ENCODE peak calls at places on chromosomes 13 and 19, in nine cellular contexts. V is IMR-90, J is brain pericyte, R is Kasumi-1, X is ACHN, P is ovary, I is mucosa of descending colon, K is EH, S is caudate nucleus. G is an unnamed sample.

GRCh38 chr19:2798158-2798685 is 12.9 kb downstream of the THOP1 start:
- DNase-seq in V (no peak), J (no peak), R (no peak), X (no peak), P (no peak), I (no peak), K (no peak), S (no peak), G (no peak)

GRCh38 chr19:9054768-9055167 is 32.1 kb upstream of the OR1M1 start:
- DNase-seq in V (no peak), J (no peak), R (no peak), X (no peak), P (no peak), I (no peak), K (no peak), S (no peak), G (no peak)

GRCh38 chr13:110641055-110642015 is 26.0 kb downstream of the NAXD start:
- DNase-seq in V (peak; percentile 53), J (no peak), R (no peak), X (no peak), P (peak; percentile 77), I (no peak), K (no peak), S (no peak), G (no peak)

GRCh38 chr13:92994056-92994455 is 232.6 kb upstream of the GPC6 start:
- DNase-seq in V (peak; percentile 78), J (peak; percentile 24), R (no peak), X (no peak), P (no peak), I (no peak), K (no peak), S (no peak), G (no peak)

GRCh38 chr13:46665243-46665629 is 112.3 kb downstream of the LRCH1 start:
- DNase-seq in V (no peak), J (no peak), R (no peak), X (no peak), P (no peak), I (no peak), K (peak; percentile 30), S (no peak), G (no peak)

GRCh38 chr19:19591133-19591825 is 27.2 kb downstream of the PBX4 start:
- DNase-seq in V (peak; percentile 99), J (peak; percentile 44), R (peak; percentile 87), X (peak; percentile 15), P (no peak), I (no peak), K (peak; percentile 99), S (no peak), G (peak; percentile 85)

GRCh38 chr13:112370311-112370710 is 5.8 kb upstream of the SPACA7 start:
- DNase-seq in V (no peak), J (no peak), R (no peak), X (no peak), P (no peak), I (no peak), K (no peak), S (no peak), G (no peak)

GRCh38 chr13:80862466-80862865 is 521.5 kb upstream of the SPRY2 start:
- DNase-seq in V (no peak), J (no peak), R (no peak), X (no peak), P (no peak), I (no peak), K (no peak), S (no peak), G (no peak)

GRCh38 chr19:15300533-15301194 is 31.7 kb downstream of the BRD4 start:
- DNase-seq in V (peak; percentile 88), J (no peak), R (no peak), X (no peak), P (no peak), I (no peak), K (peak; percentile 97), S (no peak), G (no peak)

GRCh38 chr19:7191946-7192691 is 102.1 kb downstream of the INSR start:
- DNase-seq in V (no peak), J (no peak), R (peak; percentile 25), X (no peak), P (no peak), I (no peak), K (peak; percentile 38), S (no peak), G (peak; percentile 60)

GRCh38 chr19:44278181-44278690 is 18.6 kb downstream of the ZNF233 start:
- DNase-seq in V (peak; percentile 7), J (no peak), R (no peak), X (no peak), P (no peak), I (no peak), K (peak; percentile 27), S (no peak), G (no peak)

GRCh38 chr13:22238269-22238668 is 567.4 kb downstream of the FGF9 start:
- DNase-seq in V (no peak), J (no peak), R (no peak), X (no peak), P (no peak), I (no peak), K (no peak), S (no peak), G (no peak)

GRCh38 chr19:1270854-1271527 is 1.9 kb downstream of the CIRBP start:
- DNase-seq in V (no peak), J (no peak), R (no peak), X (no peak), P (peak; percentile 53), I (no peak), K (no peak), S (no peak), G (no peak)

GRCh38 chr13:85693889-85694511 is 105.2 kb downstream of the SLITRK6 start:
- DNase-seq in V (peak; percentile 44), J (no peak), R (peak; percentile 97), X (peak; percentile 2), P (no peak), I (no peak), K (peak; percentile 1), S (no peak), G (no peak)

GRCh38 chr19:57389730-57390598 is at the start of gene ZNF548:
- DNase-seq in V (peak; percentile 100), J (peak; percentile 98), R (peak; percentile 98), X (peak; percentile 96), P (peak; percentile 97), I (peak; percentile 92), K (peak; percentile 99), S (peak; percentile 100), G (peak; percentile 93)

GRCh38 chr19:41699231-41699967 is 9.0 kb upstream of the CEACAM5 start:
- DNase-seq in V (no peak), J (no peak), R (no peak), X (no peak), P (no peak), I (peak; percentile 60), K (no peak), S (no peak), G (no peak)

G was measured in GM13976.